ENCODE peak calls at places on chromosomes 7 and 10, in six cellular contexts. N, R, H, U, K and D are unnamed samples.

GRCh38 chr7:74033372-74034311 is 5.7 kb downstream of the ELN start:
- DNase-seq in H (peak), R (no peak), K (no peak), N (peak), U (no peak), D (no peak)

GRCh38 chr10:21808525-21808924 is 195.0 kb downstream of the DNAJC1 start:
- DNase-seq in H (no peak), N (no peak), K (no peak), R (no peak), U (no peak), D (no peak)

GRCh38 chr7:99324966-99325596 is 617 bp upstream of the ARPC1A start:
- DNase-seq in H (no peak), K (no peak), R (no peak), N (peak), U (no peak), D (no peak)

GRCh38 chr10:28628184-28628893 is 49.0 kb upstream of the BAMBI start:
- DNase-seq in R (peak), H (peak), U (peak), N (peak), K (no peak), D (peak)

GRCh38 chr10:72694476-72695369 is 2.8 kb downstream of the MCU start:
- DNase-seq in U (peak), K (no peak), R (no peak), H (no peak), N (peak), D (peak)

GRCh38 chr10:7205656-7206055 is 205.2 kb downstream of the SFMBT2 start:
- DNase-seq in H (no peak), R (no peak), N (no peak), U (no peak), K (no peak), D (no peak)

GRCh38 chr10:124944982-124945381 is 3.1 kb downstream of the ZRANB1 start:
- DNase-seq in U (no peak), N (no peak), R (no peak), K (no peak), H (peak), D (no peak)

GRCh38 chr7:6443372-6443941 is 4.3 kb downstream of the DAGLB start:
- DNase-seq in K (no peak), U (peak), N (no peak), H (no peak), R (no peak), D (no peak)

GRCh38 chr7:67788689-67789088 is 792.1 kb downstream of the TYW1 start:
- DNase-seq in N (peak), R (peak), K (no peak), H (peak), U (no peak), D (no peak)

GRCh38 chr10:26087666-26088065 is 128.9 kb upstream of the GAD2 start:
- DNase-seq in N (no peak), H (no peak), R (no peak), U (no peak), K (no peak), D (no peak)

GRCh38 chr10:37707829-37708578 is 149.4 kb downstream of the ZNF248 start:
- DNase-seq in K (no peak), H (no peak), N (no peak), R (no peak), U (no peak), D (no peak)

GRCh38 chr10:52566471-52567246 is 205.9 kb downstream of the MBL2 start:
- DNase-seq in H (no peak), N (peak), R (no peak), K (no peak), U (peak), D (no peak)

GRCh38 chr7:109101332-109101731 is 531.7 kb downstream of the DNAJB9 start:
- DNase-seq in N (no peak), K (no peak), U (no peak), R (no peak), H (no peak), D (no peak)

GRCh38 chr7:29139796-29140195 is 6.5 kb downstream of the CPVL start:
- DNase-seq in N (no peak), R (no peak), K (no peak), U (no peak), H (no peak), D (no peak)

GRCh38 chr10:44786451-44786850 is 124.7 kb upstream of the TMEM72 start:
- DNase-seq in U (no peak), H (no peak), R (no peak), N (no peak), K (no peak), D (no peak)

DNA sequence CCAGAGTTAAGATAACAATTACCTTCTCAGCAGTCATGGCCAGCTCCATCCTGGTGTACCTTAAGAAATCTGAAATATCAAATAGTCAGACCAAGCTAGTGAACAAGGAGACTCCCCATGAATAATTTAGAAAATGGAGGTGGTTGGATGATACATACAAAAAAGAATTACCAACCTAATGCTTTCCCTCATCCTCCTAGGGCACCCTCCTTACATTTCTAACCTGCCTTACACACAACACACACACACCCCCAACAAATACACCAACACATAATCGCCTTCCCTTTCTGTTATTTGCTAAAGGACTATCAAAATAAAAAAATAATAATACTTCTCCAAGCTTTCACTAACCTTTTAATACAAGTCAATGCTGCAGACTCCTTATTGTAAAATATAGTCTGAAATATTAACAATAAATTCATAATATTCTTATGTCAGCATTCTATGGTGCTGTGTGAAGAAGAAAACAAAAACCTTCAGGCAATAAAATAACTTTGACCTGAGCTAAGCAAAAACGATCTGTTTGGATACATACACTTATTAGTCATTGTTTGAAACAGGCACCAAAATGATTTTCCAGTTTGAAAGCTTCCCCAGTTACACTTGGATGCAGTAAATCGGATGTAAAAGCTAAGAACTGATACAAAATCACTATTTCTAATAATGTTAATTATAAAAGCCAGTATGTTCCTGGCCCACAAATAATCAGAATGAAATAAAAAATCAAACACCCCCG is 3.4 kb downstream of the TWIST1 start:
- DNase-seq in R (no peak), H (no peak), N (peak), K (no peak), U (no peak), D (no peak)
- TF ChIP-seq GABPA in R (no peak), H (no peak), N (no peak), K (no peak), U (no peak), D (no peak)

DNA sequence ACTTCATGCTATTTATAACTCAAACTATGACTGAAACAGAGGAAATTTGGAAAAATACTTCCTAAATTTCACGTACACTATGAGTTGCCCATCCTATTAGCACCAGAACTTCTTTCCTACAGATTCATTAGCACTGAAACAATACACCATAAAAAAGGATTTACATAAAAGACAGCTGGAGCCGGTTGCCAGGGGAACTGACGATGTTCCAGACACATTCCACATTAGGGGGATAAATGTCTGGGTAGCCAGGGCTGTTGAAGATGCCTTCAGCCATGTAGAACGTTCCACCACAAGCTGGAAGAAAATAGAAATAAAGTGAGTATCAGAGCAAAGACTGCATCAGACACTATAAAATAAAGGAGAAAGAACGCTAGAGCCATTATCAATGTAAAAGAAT is 129.8 kb upstream of the RSU1 start:
- DNase-seq in U (no peak), H (no peak), N (no peak), R (no peak), K (no peak), D (no peak)
- H3K27ac ChIP-seq in U (no peak), H (no peak), N (no peak), R (no peak), K (no peak), D (no peak)

GRCh38 chr7:44144968-44145418 is 3.9 kb upstream of the MYL7 start:
- DNase-seq in R (no peak), N (peak), K (no peak), U (no peak), H (no peak), D (no peak)
- H3K4me3 ChIP-seq in R (peak), N (no peak), K (no peak), U (no peak), H (no peak), D (no peak)

GRCh38 chr7:36038063-36038721 is 114.9 kb upstream of the EEPD1 start:
- DNase-seq in H (no peak), K (no peak), R (no peak), U (no peak), N (no peak), D (no peak)

GRCh38 chr7:36039243-36039642 is 113.8 kb upstream of the EEPD1 start:
- DNase-seq in H (no peak), U (no peak), N (no peak), R (no peak), K (no peak), D (no peak)

GRCh38 chr7:36037121-36037662 is 115.9 kb upstream of the EEPD1 start:
- DNase-seq in U (no peak), R (no peak), K (no peak), H (no peak), N (peak), D (no peak)

GRCh38 chr7:36034020-36034419 is 119.0 kb upstream of the EEPD1 start:
- DNase-seq in H (no peak), U (no peak), N (no peak), R (no peak), K (no peak), D (no peak)

DNA sequence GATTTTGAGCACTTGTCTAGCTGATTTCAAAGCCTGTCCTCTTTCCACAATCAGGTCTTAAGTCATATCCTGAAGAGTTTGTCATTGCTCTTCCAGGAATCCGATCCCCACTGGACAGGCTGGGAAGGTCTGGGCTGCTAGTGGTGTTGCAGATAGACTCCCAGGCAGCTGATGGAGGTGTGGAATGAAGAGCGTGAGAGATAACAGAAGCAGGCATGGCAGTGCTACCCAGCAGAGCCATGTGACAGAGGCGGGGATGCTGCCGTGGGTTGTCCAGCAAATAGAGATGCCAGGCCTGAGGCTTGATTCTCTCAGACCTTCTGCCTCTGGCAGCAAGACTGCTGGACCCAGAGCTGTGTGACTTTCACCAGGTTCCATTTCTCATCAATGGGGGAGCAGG is 116.5 kb upstream of the EEPD1 start:
- DNase-seq in N (peak), R (no peak), K (no peak), H (no peak), U (no peak), D (no peak)
- TF ChIP-seq GABPA in N (no peak), R (no peak), K (no peak), H (no peak), U (no peak), D (no peak)

GRCh38 chr7:26397786-26398435 is 106.2 kb downstream of the SNX10 start:
- DNase-seq in U (no peak), R (no peak), K (no peak), H (peak), N (peak), D (no peak)

GRCh38 chr7:26397326-26397725 is 105.7 kb downstream of the SNX10 start:
- DNase-seq in K (no peak), N (peak), U (no peak), R (no peak), H (no peak), D (no peak)

GRCh38 chr7:26399309-26399610 is 107.6 kb downstream of the SNX10 start:
- DNase-seq in K (no peak), H (no peak), U (no peak), R (no peak), N (peak), D (no peak)

GRCh38 chr7:26399747-26400146 is 108.1 kb downstream of the SNX10 start:
- DNase-seq in N (peak), K (no peak), U (no peak), H (no peak), R (no peak), D (no peak)

GRCh38 chr7:26398436-26399308 is 107.0 kb downstream of the SNX10 start:
- DNase-seq in H (peak), N (peak), K (peak), U (no peak), R (no peak), D (peak)
- H3K27ac ChIP-seq in H (peak), N (peak), K (peak), U (no peak), R (peak), D (peak)